ENCODE peak calls at places on chromosomes 1 and 21, in five cellular contexts. M is A549, B is AG09309, Q is GM12865, J is heart right ventricle. N is an unnamed sample.

GRCh38 chr1:182080955-182081582 is 19.6 kb upstream of the ZNF648 start:
- DNase-seq in M (peak), B (peak), Q (peak), J (no peak), N (peak)

GRCh38 chr21:42632771-42633690 is 20.4 kb upstream of the PDE9A start:
- DNase-seq in M (no peak), B (no peak), Q (no peak), J (no peak), N (no peak)

GRCh38 chr1:100362821-100363466 is 10.6 kb downstream of the CDC14A start:
- DNase-seq in M (no peak), B (peak), Q (no peak), J (no peak), N (no peak)

GRCh38 chr1:7366286-7366954 is 404.7 kb upstream of the VAMP3 start:
- DNase-seq in M (no peak), B (no peak), Q (no peak), J (peak), N (no peak)

GRCh38 chr1:232017057-232017456 is 390.5 kb downstream of the DISC1 start:
- DNase-seq in M (no peak), B (no peak), Q (no peak), J (no peak), N (no peak)

GRCh38 chr1:158043232-158043631 is 49.8 kb downstream of the KIRREL1 start:
- DNase-seq in M (no peak), B (no peak), Q (no peak), J (no peak), N (no peak)

GRCh38 chr1:52348704-52349301 is 17.2 kb downstream of the CC2D1B start:
- DNase-seq in M (peak), B (no peak), Q (no peak), J (no peak), N (peak)

GRCh38 chr1:230236951-230237350 is 169.9 kb downstream of the GALNT2 start:
- DNase-seq in M (no peak), B (no peak), Q (no peak), J (no peak), N (peak)

GRCh38 chr1:98314591-98314990 is 346.9 kb upstream of the SNX7 start:
- DNase-seq in M (no peak), B (no peak), Q (no peak), J (no peak), N (no peak)

GRCh38 chr1:91553196-91553595 is 52.5 kb downstream of the CDC7 start:
- DNase-seq in M (no peak), B (no peak), Q (no peak), J (no peak), N (peak)

GRCh38 chr1:69861641-69862040 is 293.9 kb downstream of the LRRC7 start:
- DNase-seq in M (no peak), B (no peak), Q (no peak), J (no peak), N (no peak)

GRCh38 chr1:173255214-173255813 is 48.2 kb upstream of the TNFSF4 start:
- DNase-seq in M (peak), B (no peak), Q (peak), J (no peak), N (peak)

GRCh38 chr1:211527006-211527405 is 35.0 kb upstream of the RD3 start:
- DNase-seq in M (no peak), B (no peak), Q (peak), J (no peak), N (no peak)

GRCh38 chr1:7010534-7011200 is 225.4 kb downstream of the CAMTA1 start:
- DNase-seq in M (no peak), B (no peak), Q (no peak), J (no peak), N (no peak)

GRCh38 chr1:30806381-30807317 is 49.1 kb upstream of the LAPTM5 start:
- DNase-seq in M (no peak), B (no peak), Q (no peak), J (no peak), N (no peak)

GRCh38 chr1:208159542-208160258 is 84.5 kb downstream of the PLXNA2 start:
- DNase-seq in M (no peak), B (peak), Q (no peak), J (no peak), N (peak)

GRCh38 chr1:242639104-242639503 is 114.6 kb upstream of the PLD5 start:
- DNase-seq in M (no peak), B (no peak), Q (no peak), J (no peak), N (no peak)

DNA sequence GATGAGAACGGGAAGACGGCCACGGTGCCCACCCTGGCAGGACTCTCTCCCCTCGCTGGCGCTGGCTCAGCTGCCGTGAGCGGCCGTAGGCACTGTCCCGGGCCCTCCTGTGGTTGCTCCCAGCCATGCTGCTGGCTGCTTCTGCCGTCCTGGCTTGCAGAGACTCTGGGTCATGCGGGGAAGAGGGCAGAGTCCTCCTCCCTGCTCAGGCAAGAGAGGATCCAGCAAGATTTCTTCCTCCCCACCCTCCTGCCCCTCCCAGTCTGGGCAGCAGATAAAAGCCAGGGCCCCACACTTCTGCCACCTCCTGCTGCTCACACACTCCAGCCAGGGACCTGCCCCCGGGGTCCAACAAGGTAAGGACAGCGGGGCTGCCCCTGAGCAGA is 60.1 kb downstream of the AGPAT3 start:
- DNase-seq in M (no peak), B (no peak), Q (no peak), J (no peak), N (no peak)
- TF ChIP-seq CTCF in M (no peak), B (no peak), Q (no peak), J (no peak), N (no peak)

DNA sequence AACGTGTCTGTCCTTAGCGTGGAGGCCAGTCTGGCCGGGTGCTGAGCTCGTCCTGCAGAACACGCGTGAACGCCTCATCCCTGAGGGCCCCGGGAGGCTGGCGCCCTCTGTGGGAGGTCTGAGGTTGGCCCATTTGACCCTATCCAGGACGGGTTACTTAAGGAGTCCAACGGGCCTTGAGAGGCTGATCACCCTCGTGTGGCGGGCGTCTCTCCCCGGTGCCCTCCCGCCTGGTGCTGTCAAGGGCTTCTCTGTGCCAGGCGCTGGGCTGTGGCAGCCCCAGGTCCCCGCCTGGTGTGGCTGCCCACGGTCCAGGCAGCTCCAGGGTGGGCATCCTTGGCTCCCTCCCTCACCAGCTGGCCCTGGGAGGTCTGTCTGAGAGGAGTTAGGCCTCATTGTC is 9.7 kb downstream of the SKI start:
- DNase-seq in M (peak), B (no peak), Q (no peak), J (no peak), N (peak)
- TF ChIP-seq CTCF in M (no peak), B (peak), Q (no peak), J (no peak), N (peak)

GRCh38 chr21:15896501-15896900 is 166.7 kb downstream of the USP25 start:
- DNase-seq in M (no peak), B (no peak), Q (no peak), J (no peak), N (no peak)

GRCh38 chr21:15893902-15894301 is 164.1 kb downstream of the USP25 start:
- DNase-seq in M (no peak), B (no peak), Q (no peak), J (no peak), N (no peak)

GRCh38 chr21:15894596-15894995 is 164.8 kb downstream of the USP25 start:
- DNase-seq in M (no peak), B (no peak), Q (no peak), J (no peak), N (peak)

DNA sequence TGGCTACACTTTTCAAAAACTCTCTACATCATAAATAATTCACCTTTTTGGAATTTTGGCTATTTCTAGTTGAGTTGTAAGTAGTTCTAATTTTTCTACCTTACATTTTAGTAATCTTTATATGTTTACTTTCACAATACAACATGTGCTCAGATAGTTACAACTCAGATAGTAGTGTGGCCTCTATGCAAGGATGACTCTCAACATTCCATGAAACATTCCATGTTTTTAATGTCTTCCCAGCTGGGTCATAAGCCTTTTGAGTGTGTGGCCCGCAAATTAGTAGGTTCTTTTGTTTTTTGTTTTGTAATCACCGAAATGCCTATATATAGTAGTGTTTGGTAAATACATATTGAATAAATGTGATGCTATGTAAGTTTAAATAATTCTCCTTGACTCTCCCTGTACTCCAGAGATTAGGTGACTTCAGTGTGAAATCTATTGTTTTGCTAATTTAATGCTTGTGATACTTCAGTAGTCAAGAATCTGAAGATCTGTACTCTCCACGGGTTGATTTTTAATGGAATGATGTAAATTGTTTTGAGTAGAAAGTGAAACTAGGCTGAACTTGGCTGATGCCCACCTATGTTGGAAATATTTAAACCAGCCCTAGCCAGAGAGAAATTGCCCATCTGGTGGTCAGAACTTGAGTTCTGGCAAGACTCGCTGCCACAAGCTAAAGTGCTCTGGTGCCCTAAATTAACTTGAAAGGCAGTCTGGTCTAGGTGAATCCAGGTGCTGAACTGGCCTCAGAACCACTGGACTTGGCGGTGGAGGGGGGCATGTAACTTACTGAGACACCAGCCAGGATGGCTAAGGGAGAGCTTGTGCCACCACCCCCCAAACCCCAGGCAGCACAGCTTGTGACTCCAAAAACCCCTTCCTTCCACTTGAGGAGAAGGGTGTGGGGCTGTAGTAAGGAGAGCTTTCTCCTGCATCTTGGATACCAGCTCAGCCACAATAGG is 165.6 kb downstream of the USP25 start:
- DNase-seq in M (no peak), B (no peak), Q (no peak), J (no peak), N (no peak)
- TF ChIP-seq CTCF in M (no peak), B (no peak), Q (no peak), J (no peak), N (no peak)

DNA sequence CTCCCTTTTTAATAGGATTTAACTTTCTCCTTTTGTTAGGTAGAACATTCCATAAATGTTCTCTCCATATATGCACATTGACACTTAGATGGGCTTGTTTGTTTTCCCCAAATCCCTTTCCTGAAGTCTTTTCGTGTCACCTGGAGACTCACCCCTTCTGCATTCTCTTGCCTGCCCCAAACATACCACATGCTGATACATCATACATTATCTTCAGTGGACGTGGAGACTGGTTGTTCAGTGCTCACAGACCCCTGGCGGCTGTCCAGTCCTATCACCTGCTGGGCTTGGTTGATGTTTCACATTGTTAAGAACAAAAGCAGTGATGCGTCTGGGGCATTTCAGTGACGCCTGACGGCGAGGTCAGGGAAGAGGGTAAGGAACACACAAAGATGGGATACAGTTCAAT is 22.2 kb downstream of the FMOD start:
- DNase-seq in M (peak), B (no peak), Q (no peak), J (no peak), N (peak)
- TF ChIP-seq CTCF in M (no peak), B (no peak), Q (no peak), J (no peak), N (no peak)

GRCh38 chr1:150162862-150163706 is 13.4 kb downstream of the PLEKHO1 start:
- DNase-seq in M (peak), B (peak), Q (peak), J (peak), N (peak)
- TF ChIP-seq CTCF in M (no peak), B (peak), Q (no peak), J (peak), N (peak)